ENCODE peak calls at places on chromosomes 16 and 17, in ten cellular contexts. L is fibroblast of lung; X is esophagus squamous epithelium; M is spleen; K is brain microvascular endothelial cell; U is psoas muscle; Z is heart left ventricle; T is uterus; W is suprapubic skin; E is CD4-positive, alpha-beta T cell. F is an unnamed sample.

GRCh38 chr17:77906377-77906871 is 52.1 kb upstream of the TNRC6C start:
- DNase-seq in L (no peak), Z (no peak), U (no peak), E (no peak), W (no peak), X (no peak), K (no peak), M (peak; percentile 59), T (no peak), F (no peak)

GRCh38 chr17:16997514-16998429 is 25.9 kb upstream of the TNFRSF13B start:
- DNase-seq in M (peak; percentile 68), T (no peak), X (no peak), E (no peak), U (no peak), W (no peak), Z (no peak), L (no peak), K (peak; percentile 16), F (no peak)

GRCh38 chr16:67027046-67027445 is 1.9 kb upstream of the CBFB start:
- DNase-seq in K (no peak), U (no peak), E (no peak), T (no peak), L (no peak), Z (no peak), M (peak; percentile 51), W (no peak), X (no peak), F (no peak)

GRCh38 chr17:62792122-62792800 is 15.9 kb downstream of the MARCHF10 start:
- DNase-seq in T (no peak), M (no peak), Z (no peak), E (no peak), U (no peak), K (peak; percentile 99), L (peak; percentile 98), W (no peak), X (no peak), F (no peak)

GRCh38 chr16:84933774-84934571 is 77.4 kb downstream of the ZDHHC7 start:
- DNase-seq in K (no peak), L (peak; percentile 42), X (no peak), U (peak; percentile 89), W (peak; percentile 83), E (no peak), Z (peak; percentile 84), M (peak; percentile 88), T (peak; percentile 72), F (no peak)

GRCh38 chr16:57133101-57133500 is 40.7 kb downstream of the CPNE2 start:
- DNase-seq in U (no peak), X (no peak), E (no peak), Z (no peak), W (no peak), L (no peak), M (no peak), T (no peak), K (no peak), F (no peak)

GRCh38 chr16:88782454-88783390 is 2.3 kb downstream of the PIEZO1 start:
- DNase-seq in T (peak; percentile 67), W (no peak), X (no peak), L (peak; percentile 85), K (peak; percentile 47), M (peak; percentile 80), Z (no peak), E (peak; percentile 44), U (no peak), F (peak; percentile 95)

GRCh38 chr16:85344502-85345128 is 232.3 kb upstream of the CIBAR2 start:
- DNase-seq in M (no peak), U (no peak), W (no peak), L (no peak), T (no peak), Z (no peak), K (no peak), X (no peak), E (no peak), F (no peak)

DNA sequence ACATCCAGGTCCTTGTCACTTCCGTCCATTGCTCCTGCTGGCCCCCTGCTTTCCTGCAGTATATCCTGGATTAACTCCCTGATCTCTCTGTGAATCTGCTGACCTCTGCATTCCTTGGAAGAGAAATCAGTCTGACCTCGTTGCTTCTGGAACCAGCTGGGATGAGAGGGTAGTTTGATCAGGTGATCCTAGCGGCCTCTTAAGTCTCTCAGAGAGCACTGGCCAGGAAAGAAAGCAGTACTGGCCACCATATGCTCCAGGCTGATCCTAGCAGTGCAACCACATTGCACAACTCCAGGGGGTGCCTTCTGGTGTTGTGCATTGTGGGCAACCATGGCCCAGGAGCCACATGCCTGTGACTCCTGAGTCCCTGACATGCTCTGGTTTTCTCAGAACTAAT is 79.2 kb downstream of the ARHGAP23 start:
- DNase-seq in X (no peak), T (no peak), M (no peak), W (no peak), Z (no peak), U (no peak), K (no peak), E (no peak), L (no peak), F (no peak)
- H3K27ac ChIP-seq in X (no peak overlapping the region), T (no peak overlapping the region), M (no peak overlapping the region), W (no peak overlapping the region), Z (no peak overlapping the region), U (no peak overlapping the region), K (no peak overlapping the region), E (no peak overlapping the region), L (no peak overlapping the region), F (peak overlapping the region; percentile 59)

GRCh38 chr17:49217651-49218413 is 7.3 kb downstream of the ABI3 start:
- DNase-seq in M (peak; percentile 93), L (no peak), K (no peak), E (peak; percentile 59), U (peak; percentile 46), Z (peak; percentile 64), X (no peak), T (no peak), W (no peak), F (no peak)

GRCh38 chr17:49216482-49216881 is 6.0 kb downstream of the ABI3 start:
- DNase-seq in M (peak; percentile 88), L (no peak), Z (no peak), X (no peak), W (no peak), E (no peak), U (no peak), T (no peak), K (no peak), F (no peak)

GRCh38 chr17:49219987-49220386 is 9.5 kb downstream of the ABI3 start:
- DNase-seq in X (no peak), W (no peak), L (no peak), U (no peak), M (peak; percentile 84), K (no peak), T (no peak), Z (no peak), E (no peak), F (no peak)

GRCh38 chr17:49216953-49217650 is 6.6 kb downstream of the ABI3 start:
- DNase-seq in W (no peak), K (no peak), Z (peak; percentile 73), T (peak; percentile 58), X (no peak), E (no peak), L (no peak), M (peak; percentile 87), U (peak; percentile 33), F (no peak)

GRCh38 chr17:49218941-49219913 is 8.7 kb downstream of the ABI3 start:
- DNase-seq in X (no peak), M (peak; percentile 92), E (no peak), L (no peak), U (peak; percentile 22), K (no peak), Z (peak; percentile 29), W (no peak), T (no peak), F (no peak)
- TF ChIP-seq CTCF in X (no peak), M (no peak), E (no peak), L (no peak), U (no peak), K (peak; percentile 51), Z (no peak), W (no peak), T (no peak), F (no peak)

GRCh38 chr17:35044181-35044580 is 19.3 kb downstream of the RFFL start:
- DNase-seq in W (no peak), U (no peak), X (no peak), K (no peak), E (no peak), T (no peak), Z (no peak), L (no peak), M (no peak), F (no peak)
- H3K27ac ChIP-seq in W (no peak overlapping the region), U (no peak overlapping the region), X (no peak overlapping the region), K (no peak overlapping the region), E (peak overlapping the region; percentile 54), T (no peak overlapping the region), Z (no peak overlapping the region), L (no peak overlapping the region), M (no peak overlapping the region), F (no peak overlapping the region)

GRCh38 chr16:7408700-7409340 is 76.2 kb downstream of the RBFOX1 start:
- DNase-seq in L (no peak), T (no peak), K (no peak), W (no peak), U (no peak), Z (no peak), X (no peak), M (no peak), E (no peak), F (no peak)
- TF ChIP-seq CTCF in L (no peak), T (no peak), K (no peak), W (no peak), U (no peak), Z (no peak), X (no peak), M (no peak), E (no peak), F (no peak)

DNA sequence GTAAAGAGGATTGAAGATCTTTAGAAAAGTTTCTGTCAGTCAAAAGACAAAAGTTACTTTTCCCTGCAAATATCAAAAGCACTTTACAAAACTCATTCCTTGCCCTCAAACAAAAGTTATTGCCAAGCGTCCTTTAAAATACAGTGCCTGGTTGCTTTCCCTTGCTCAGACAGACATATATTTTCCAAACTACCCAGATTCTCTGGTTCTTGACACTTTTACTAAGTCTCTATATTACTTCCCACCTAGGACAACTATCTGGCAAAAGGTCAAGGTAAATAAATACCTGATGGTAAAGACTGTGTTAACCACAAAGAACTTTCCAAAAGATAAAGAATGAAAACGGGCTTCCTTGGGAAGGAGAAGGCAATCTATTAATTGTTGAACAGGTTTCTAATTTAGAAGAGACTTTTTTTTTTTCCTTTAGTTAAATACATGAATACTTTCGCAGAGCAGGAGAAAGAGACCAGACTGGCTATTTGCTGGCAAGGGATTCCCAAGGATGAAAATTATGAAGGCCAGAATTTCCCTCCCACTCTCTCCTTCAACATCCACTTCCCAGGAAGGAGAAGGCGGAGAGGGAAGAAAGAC is 1.8 kb downstream of the HS3ST3A1 start:
- DNase-seq in U (no peak), W (no peak), X (no peak), M (no peak), E (no peak), Z (no peak), L (no peak), T (no peak), K (no peak), F (no peak)
- H3K27ac ChIP-seq in U (no peak overlapping the region), W (no peak overlapping the region), X (peak overlapping the region; percentile 71), M (peak overlapping the region; percentile 81), E (no peak overlapping the region), Z (peak overlapping the region; percentile 35), L (peak overlapping the region; percentile 95), T (no peak overlapping the region), K (peak overlapping the region; percentile 10), F (peak overlapping the region; percentile 22)

DNA sequence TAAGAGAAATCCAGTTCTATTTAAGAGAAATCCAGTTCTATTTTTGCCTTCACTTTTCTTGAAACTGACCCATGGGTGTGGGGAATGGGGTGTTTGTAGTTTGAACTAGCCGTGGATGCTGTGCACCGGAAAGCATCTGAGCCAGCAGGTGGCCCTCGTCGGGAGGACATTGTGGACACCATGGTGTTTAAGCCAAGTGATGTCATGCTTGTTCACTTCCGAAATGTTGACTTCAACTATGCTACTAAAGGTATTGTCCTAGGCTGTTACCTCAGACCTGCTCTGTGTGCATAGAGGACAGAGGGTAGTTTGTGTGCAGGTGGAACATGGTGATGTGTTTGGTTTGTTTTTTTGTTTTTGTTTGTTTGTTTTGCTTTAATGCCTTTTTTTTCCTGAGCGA is 3.3 kb downstream of the ATXN2L start:
- DNase-seq in U (no peak), T (no peak), W (no peak), K (peak; percentile 8), L (peak; percentile 12), X (no peak), E (no peak), M (no peak), Z (no peak), F (no peak)
- TF ChIP-seq CTCF in U (peak; percentile 4), T (no peak), W (no peak), K (peak; percentile 31), L (no peak), X (no peak), E (no peak), M (no peak), Z (no peak), F (no peak)